ENCODE peak calls at places on chromosomes 11 and 22, in seven cellular contexts. O is A172, J is GM03348, U is AG20443, R is Right ventricle myocardium superior, X is foreskin keratinocyte, M is T-helper 9 cell. P is an unnamed sample.

GRCh38 chr11:1762537-1763302 is 1.0 kb downstream of the CTSD start:
- DNase-seq in O (peak; percentile 84), J (peak; percentile 24), U (peak; percentile 61), R (no peak), X (no peak), M (no peak), P (peak; percentile 70)

GRCh38 chr11:13942908-13943505 is 19.5 kb upstream of the SPON1 start:
- DNase-seq in O (peak; percentile 87), J (peak; percentile 12), U (peak; percentile 66), R (no peak), X (peak; percentile 63), M (no peak), P (no peak)

GRCh38 chr11:74568028-74568427 is 24.4 kb upstream of the POLD3 start:
- DNase-seq in O (no peak), J (no peak), U (no peak), R (no peak), X (no peak), M (no peak), P (no peak)

GRCh38 chr22:22485524-22485923 is 23.0 kb downstream of the ZNF280B start:
- DNase-seq in O (no peak), J (no peak), U (no peak), R (no peak), X (no peak), M (no peak), P (no peak)

GRCh38 chr11:116911981-116912734 is 74.7 kb upstream of the APOA1 start:
- DNase-seq in O (no peak), J (peak; percentile 10), U (no peak), R (no peak), X (no peak), M (no peak), P (no peak)

GRCh38 chr22:36486619-36487384 is 5.4 kb upstream of the TXN2 start:
- DNase-seq in O (no peak), J (peak; percentile 50), U (peak; percentile 39), R (no peak), X (no peak), M (peak; percentile 60), P (peak; percentile 15)

GRCh38 chr11:35419713-35420333 is 465 bp upstream of the SLC1A2 start:
- DNase-seq in O (no peak), J (peak; percentile 36), U (peak; percentile 17), R (peak; percentile 48), X (no peak), M (no peak), P (no peak)

GRCh38 chr11:112113539-112114457 is 27.1 kb downstream of the SDHD start:
- DNase-seq in O (peak; percentile 69), J (peak; percentile 80), U (peak; percentile 67), R (no peak), X (peak; percentile 55), M (no peak), P (no peak)

GRCh38 chr11:76773921-76774361 is 9.2 kb upstream of the TSKU start:
- DNase-seq in O (no peak), J (no peak), U (no peak), R (peak; percentile 75), X (peak; percentile 69), M (no peak), P (no peak)

GRCh38 chr22:49084203-49084602 is 743.5 kb downstream of the BRD1 start:
- DNase-seq in O (no peak), J (no peak), U (no peak), R (no peak), X (no peak), M (no peak), P (no peak)

GRCh38 chr11:74007691-74008372 is 1.1 kb downstream of the UCP3 start:
- DNase-seq in O (no peak), J (no peak), U (no peak), R (no peak), X (no peak), M (no peak), P (no peak)

GRCh38 chr11:114399903-114400221 is 449 bp downstream of the C11orf71 start:
- DNase-seq in O (no peak), J (peak; percentile 55), U (peak; percentile 54), R (peak; percentile 81), X (no peak), M (no peak), P (peak; percentile 88)

P was measured in Right ventricle myocardium inferior.